ENCODE peak calls at places on chromosomes 6 and 20, in nine cellular contexts. U, Z, J, E, C, F, S, Q and W are unnamed samples.

GRCh38 chr20:60812561-60812960 is 439.5 kb upstream of the CDH4 start:
- DNase-seq in S (no peak), C (no peak), Q (no peak), E (no peak), U (no peak), Z (no peak), F (no peak), J (no peak), W (no peak)

GRCh38 chr20:18412202-18412901 is 54.5 kb downstream of the DZANK1 start:
- DNase-seq in J (no peak), U (no peak), Q (no peak), Z (no peak), F (no peak), S (no peak), E (no peak), C (no peak), W (no peak)

GRCh38 chr20:50559856-50560623 is 49.9 kb downstream of the PTPN1 start:
- DNase-seq in Z (no peak), J (no peak), Q (no peak), C (no peak), E (no peak), U (no peak), F (no peak), S (no peak), W (no peak)

GRCh38 chr6:166825553-166826145 is 130.7 kb downstream of the RNASET2 start:
- DNase-seq in Z (peak), C (no peak), E (no peak), U (peak), F (no peak), J (no peak), S (no peak), Q (no peak), W (no peak)

GRCh38 chr6:2760882-2761842 is 4.0 kb upstream of the WRNIP1 start:
- DNase-seq in J (no peak), E (no peak), Q (no peak), U (peak), F (no peak), Z (peak), C (no peak), S (no peak), W (no peak)

GRCh38 chr6:115969930-115970273 is 90.8 kb downstream of the FRK start:
- DNase-seq in Z (no peak), E (no peak), Q (no peak), F (no peak), C (no peak), S (no peak), U (peak), J (no peak), W (no peak)

GRCh38 chr6:126388235-126388634 is 48.3 kb downstream of the CENPW start:
- DNase-seq in J (no peak), Z (no peak), S (no peak), Q (no peak), E (no peak), C (no peak), F (no peak), U (no peak), W (no peak)

GRCh38 chr6:12115492-12115891 is 103.4 kb downstream of the HIVEP1 start:
- DNase-seq in U (no peak), Z (no peak), S (no peak), C (no peak), F (no peak), J (no peak), E (no peak), Q (no peak), W (no peak)

GRCh38 chr6:19538086-19538485 is 299.1 kb upstream of the ID4 start:
- DNase-seq in S (peak), F (no peak), E (no peak), Z (peak), U (no peak), J (no peak), C (no peak), Q (no peak), W (no peak)

GRCh38 chr20:62815066-62815991 is 1.5 kb upstream of the COL9A3 start:
- DNase-seq in C (no peak), F (no peak), Q (no peak), Z (peak), J (peak), U (peak), S (no peak), E (peak), W (no peak)

GRCh38 chr6:135870722-135871121 is 19.2 kb downstream of the PDE7B start:
- DNase-seq in E (peak), J (no peak), F (peak), C (no peak), S (no peak), U (peak), Z (peak), Q (no peak), W (no peak)

GRCh38 chr6:20680697-20681165 is 146.5 kb downstream of the CDKAL1 start:
- DNase-seq in C (no peak), J (no peak), U (no peak), E (no peak), Q (no peak), F (no peak), Z (no peak), S (no peak), W (no peak)

GRCh38 chr6:18245642-18246041 is 18.7 kb downstream of the DEK start:
- DNase-seq in E (no peak), U (no peak), J (no peak), F (no peak), Z (no peak), S (no peak), Q (no peak), C (no peak), W (no peak)

GRCh38 chr20:4064118-4064962 is 49.0 kb upstream of the RNF24 start:
- DNase-seq in Q (peak), J (peak), E (peak), S (peak), C (no peak), Z (peak), U (peak), F (peak), W (peak)

GRCh38 chr6:136982928-136983327 is 60.8 kb downstream of the SLC35D3 start:
- DNase-seq in J (no peak), E (no peak), Z (no peak), C (no peak), F (no peak), U (no peak), Q (no peak), S (no peak), W (no peak)

GRCh38 chr6:137764464-137764863 is 102.6 kb upstream of the TNFAIP3 start:
- DNase-seq in F (peak), J (no peak), U (peak), S (no peak), Z (peak), Q (peak), E (no peak), C (no peak), W (no peak)

GRCh38 chr6:10403385-10404106 is 11.3 kb downstream of the TFAP2A start:
- DNase-seq in Z (peak), C (no peak), J (peak), F (peak), U (peak), Q (no peak), S (no peak), E (peak), W (no peak)

GRCh38 chr6:85676086-85676729 is 33.5 kb upstream of the SYNCRIP start:
- DNase-seq in U (peak), J (no peak), S (no peak), C (no peak), E (no peak), F (peak), Z (peak), Q (no peak), W (no peak)

GRCh38 chr6:144574796-144575195 is 289.7 kb downstream of the UTRN start:
- DNase-seq in E (no peak), Z (no peak), S (no peak), C (no peak), Q (no peak), F (no peak), U (peak), J (no peak), W (no peak)

GRCh38 chr6:38178584-38178886 is 359.0 kb downstream of the ZFAND3 start:
- DNase-seq in Q (no peak), Z (no peak), S (no peak), F (no peak), U (no peak), J (no peak), C (no peak), E (no peak), W (peak)

GRCh38 chr20:18567739-18568091 is 483 bp downstream of the SMIM26 start:
- DNase-seq in E (peak), S (no peak), C (no peak), Q (no peak), U (no peak), F (no peak), J (peak), Z (no peak), W (no peak)

GRCh38 chr6:56693246-56693607 is 50.5 kb upstream of the DST start:
- DNase-seq in Z (peak), E (peak), Q (peak), J (peak), F (peak), C (no peak), S (no peak), U (peak), W (peak)

GRCh38 chr20:64056889-64057627 is 5.9 kb upstream of the TCEA2 start:
- DNase-seq in Q (no peak), Z (no peak), J (no peak), U (no peak), E (no peak), C (no peak), F (no peak), S (peak), W (no peak)

GRCh38 chr6:53795702-53796450 is 1.1 kb downstream of the LRRC1 start:
- DNase-seq in F (no peak), J (peak), S (peak), E (peak), U (peak), Z (peak), Q (no peak), C (no peak), W (peak)

GRCh38 chr6:5059036-5059896 is 25.9 kb upstream of the PPP1R3G start:
- DNase-seq in C (no peak), J (peak), S (no peak), U (no peak), Z (no peak), F (no peak), E (no peak), Q (no peak), W (no peak)

GRCh38 chr20:3749689-3750639 is 17.5 kb downstream of the HSPA12B start:
- DNase-seq in Z (no peak), U (no peak), C (peak), E (peak), S (peak), Q (no peak), F (no peak), J (no peak), W (no peak)

GRCh38 chr6:40734607-40735006 is 147.4 kb upstream of the LRFN2 start:
- DNase-seq in F (no peak), S (no peak), J (no peak), E (no peak), Z (no peak), C (no peak), Q (no peak), U (no peak), W (no peak)